ENCODE peak calls at places on chromosome 1, in seven cellular contexts. One of them, this sample, is unnamed.

GRCh38 chr1:93694039-93694438 is 12.4 kb upstream of the BCAR3 start:
- DNase-seq in H9: no peak
- DNase-seq in IMR-90: no peak
- DNase-seq in neuronal stem cell: no peak
- DNase-seq in mesendoderm: no peak
- DNase-seq in H1: no peak
- DNase-seq in mesenchymal stem cell: no peak
- DNase-seq in this sample: no peak

GRCh38 chr1:117365350-117366280 is 1.6 kb upstream of the MAN1A2 start:
- DNase-seq in H9: no peak
- DNase-seq in IMR-90: peak
- DNase-seq in neuronal stem cell: no peak
- DNase-seq in mesendoderm: peak
- DNase-seq in H1: no peak
- DNase-seq in mesenchymal stem cell: peak
- DNase-seq in this sample: no peak

GRCh38 chr1:62800825-62801306 is 16.9 kb downstream of the ATG4C start:
- DNase-seq in H9: no peak
- DNase-seq in IMR-90: peak
- DNase-seq in neuronal stem cell: no peak
- DNase-seq in mesendoderm: no peak
- DNase-seq in H1: no peak
- DNase-seq in mesenchymal stem cell: peak
- DNase-seq in this sample: no peak

GRCh38 chr1:183604048-183604808 is 14.0 kb upstream of the NCF2 start:
- DNase-seq in H9: no peak
- DNase-seq in IMR-90: peak
- DNase-seq in neuronal stem cell: no peak
- DNase-seq in mesendoderm: peak
- DNase-seq in H1: no peak
- DNase-seq in mesenchymal stem cell: peak
- DNase-seq in this sample: no peak

GRCh38 chr1:211551628-211552465 is 27.1 kb downstream of the SLC30A1 start:
- DNase-seq in H9: no peak
- DNase-seq in IMR-90: peak
- DNase-seq in neuronal stem cell: no peak
- DNase-seq in mesendoderm: no peak
- DNase-seq in H1: no peak
- DNase-seq in mesenchymal stem cell: peak
- DNase-seq in this sample: peak

GRCh38 chr1:86621286-86621685 is 74.4 kb downstream of the CLCA4 start:
- DNase-seq in H9: no peak
- DNase-seq in IMR-90: no peak
- DNase-seq in neuronal stem cell: no peak
- DNase-seq in mesendoderm: no peak
- DNase-seq in H1: no peak
- DNase-seq in mesenchymal stem cell: no peak
- DNase-seq in this sample: no peak

GRCh38 chr1:228900993-228901392 is 165.7 kb downstream of the RHOU start:
- DNase-seq in H9: no peak
- DNase-seq in IMR-90: no peak
- DNase-seq in neuronal stem cell: no peak
- DNase-seq in mesendoderm: no peak
- DNase-seq in H1: no peak
- DNase-seq in mesenchymal stem cell: no peak
- DNase-seq in this sample: no peak

GRCh38 chr1:38446936-38447335 is 400.3 kb upstream of the POU3F1 start:
- DNase-seq in H9: no peak
- DNase-seq in IMR-90: no peak
- DNase-seq in neuronal stem cell: no peak
- DNase-seq in mesendoderm: no peak
- DNase-seq in H1: no peak
- DNase-seq in mesenchymal stem cell: no peak
- DNase-seq in this sample: no peak

GRCh38 chr1:234222561-234223280 is 150.5 kb upstream of the COA6 start:
- DNase-seq in H9: no peak
- DNase-seq in IMR-90: no peak
- DNase-seq in neuronal stem cell: no peak
- DNase-seq in mesendoderm: no peak
- DNase-seq in H1: no peak
- DNase-seq in mesenchymal stem cell: no peak
- DNase-seq in this sample: peak

GRCh38 chr1:21779613-21780521 is 3.1 kb downstream of the USP48 start:
- DNase-seq in H9: no peak
- DNase-seq in IMR-90: no peak
- DNase-seq in neuronal stem cell: no peak
- DNase-seq in mesendoderm: no peak
- DNase-seq in H1: no peak
- DNase-seq in mesenchymal stem cell: no peak
- DNase-seq in this sample: no peak
- H2BK120ac ChIP-seq in H9: no peak
- H2BK120ac ChIP-seq in IMR-90: no peak
- H2BK120ac ChIP-seq in neuronal stem cell: no peak
- H2BK120ac ChIP-seq in mesendoderm: no peak
- H2BK120ac ChIP-seq in H1: no peak
- H2BK120ac ChIP-seq in mesenchymal stem cell: no peak
- H2BK120ac ChIP-seq in this sample: no peak

GRCh38 chr1:9815150-9815549 is 8.6 kb downstream of the CLSTN1 start:
- DNase-seq in H9: no peak
- DNase-seq in IMR-90: no peak
- DNase-seq in neuronal stem cell: no peak
- DNase-seq in mesendoderm: no peak
- DNase-seq in H1: no peak
- DNase-seq in mesenchymal stem cell: no peak
- DNase-seq in this sample: no peak
- H2BK120ac ChIP-seq in H9: no peak
- H2BK120ac ChIP-seq in IMR-90: no peak
- H2BK120ac ChIP-seq in neuronal stem cell: no peak
- H2BK120ac ChIP-seq in mesendoderm: no peak
- H2BK120ac ChIP-seq in H1: no peak
- H2BK120ac ChIP-seq in mesenchymal stem cell: no peak
- H2BK120ac ChIP-seq in this sample: no peak

GRCh38 chr1:246159290-246160227 is 347.5 kb downstream of the SMYD3 start:
- DNase-seq in H9: no peak
- DNase-seq in IMR-90: no peak
- DNase-seq in neuronal stem cell: no peak
- DNase-seq in mesendoderm: no peak
- DNase-seq in H1: no peak
- DNase-seq in mesenchymal stem cell: no peak
- DNase-seq in this sample: no peak

GRCh38 chr1:246160905-246161304 is 346.2 kb downstream of the SMYD3 start:
- DNase-seq in H9: no peak
- DNase-seq in IMR-90: no peak
- DNase-seq in neuronal stem cell: no peak
- DNase-seq in mesendoderm: no peak
- DNase-seq in H1: no peak
- DNase-seq in mesenchymal stem cell: no peak
- DNase-seq in this sample: no peak

GRCh38 chr1:246162560-246162959 is 344.5 kb downstream of the SMYD3 start:
- DNase-seq in H9: no peak
- DNase-seq in IMR-90: no peak
- DNase-seq in neuronal stem cell: no peak
- DNase-seq in mesendoderm: no peak
- DNase-seq in H1: no peak
- DNase-seq in mesenchymal stem cell: no peak
- DNase-seq in this sample: no peak

GRCh38 chr1:246160398-246160797 is 346.7 kb downstream of the SMYD3 start:
- DNase-seq in H9: no peak
- DNase-seq in IMR-90: no peak
- DNase-seq in neuronal stem cell: no peak
- DNase-seq in mesendoderm: no peak
- DNase-seq in H1: no peak
- DNase-seq in mesenchymal stem cell: no peak
- DNase-seq in this sample: no peak

GRCh38 chr1:246161626-246162025 is 345.5 kb downstream of the SMYD3 start:
- DNase-seq in H9: no peak
- DNase-seq in IMR-90: peak
- DNase-seq in neuronal stem cell: no peak
- DNase-seq in mesendoderm: no peak
- DNase-seq in H1: no peak
- DNase-seq in mesenchymal stem cell: no peak
- DNase-seq in this sample: no peak
- H2BK120ac ChIP-seq in H9: no peak
- H2BK120ac ChIP-seq in IMR-90: no peak
- H2BK120ac ChIP-seq in neuronal stem cell: no peak
- H2BK120ac ChIP-seq in mesendoderm: no peak
- H2BK120ac ChIP-seq in H1: no peak
- H2BK120ac ChIP-seq in mesenchymal stem cell: no peak
- H2BK120ac ChIP-seq in this sample: no peak

DNA sequence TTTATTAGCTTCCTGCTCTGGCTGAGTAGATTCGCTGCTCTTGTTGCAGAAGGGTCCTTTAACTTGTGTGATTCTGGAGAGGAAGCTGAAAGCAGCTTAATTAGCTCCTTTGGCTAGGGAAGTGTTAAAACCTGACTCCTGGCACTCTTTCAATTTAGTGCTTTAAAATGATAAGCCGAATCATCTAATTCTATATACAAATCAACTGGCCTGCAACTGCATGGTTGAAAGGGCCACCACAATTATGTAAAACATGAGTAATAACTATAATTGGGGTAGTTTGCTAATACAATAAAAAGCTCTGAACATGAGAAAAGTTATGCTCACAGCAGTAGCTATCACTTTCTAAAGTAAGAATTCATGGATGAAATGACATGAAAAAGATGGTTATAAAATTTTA is 324.2 kb downstream of the KCTD3 start:
- DNase-seq in H9: no peak
- DNase-seq in IMR-90: peak
- DNase-seq in neuronal stem cell: no peak
- DNase-seq in mesendoderm: no peak
- DNase-seq in H1: no peak
- DNase-seq in mesenchymal stem cell: no peak
- DNase-seq in this sample: no peak
- H2BK120ac ChIP-seq in H9: no peak
- H2BK120ac ChIP-seq in IMR-90: no peak
- H2BK120ac ChIP-seq in neuronal stem cell: no peak
- H2BK120ac ChIP-seq in mesendoderm: no peak
- H2BK120ac ChIP-seq in H1: no peak
- H2BK120ac ChIP-seq in mesenchymal stem cell: no peak
- H2BK120ac ChIP-seq in this sample: no peak

This sample was measured in trophoblast cell.